ENCODE peak calls at places on chromosomes 2 and 18, in six cellular contexts. One of them, this sample, is unnamed. For H3K27me3, the result is how much of the 10 kb centered on the place peaks cover.

GRCh38 chr2:10305715-10306114 is 3.0 kb downstream of the HPCAL1 start:
- DNase-seq in PC-3: peak
- DNase-seq in PC-9: peak
- DNase-seq in SK-N-SH: no peak
- DNase-seq in hepatocyte: peak
- DNase-seq in mesendoderm: peak
- DNase-seq in this sample: no peak

GRCh38 chr2:208983476-208983875 is 440.4 kb upstream of the MAP2 start:
- DNase-seq in PC-3: no peak
- DNase-seq in PC-9: peak
- DNase-seq in SK-N-SH: no peak
- DNase-seq in hepatocyte: no peak
- DNase-seq in mesendoderm: peak
- DNase-seq in this sample: no peak

GRCh38 chr2:45909677-45910191 is 258.3 kb downstream of the PRKCE start:
- DNase-seq in PC-3: peak
- DNase-seq in PC-9: peak
- DNase-seq in SK-N-SH: no peak
- DNase-seq in hepatocyte: peak
- DNase-seq in mesendoderm: no peak
- DNase-seq in this sample: peak

GRCh38 chr2:239181074-239181581 is 219.7 kb downstream of the HDAC4 start:
- DNase-seq in PC-3: no peak
- DNase-seq in PC-9: no peak
- DNase-seq in SK-N-SH: no peak
- DNase-seq in hepatocyte: no peak
- DNase-seq in mesendoderm: no peak
- DNase-seq in this sample: no peak

GRCh38 chr2:218168635-218169462 is 2.1 kb upstream of the CXCR1 start:
- DNase-seq in PC-3: peak
- DNase-seq in PC-9: no peak
- DNase-seq in SK-N-SH: peak
- DNase-seq in hepatocyte: peak
- DNase-seq in mesendoderm: peak
- DNase-seq in this sample: peak

GRCh38 chr2:221088506-221088905 is 483.6 kb downstream of the EPHA4 start:
- DNase-seq in PC-3: no peak
- DNase-seq in PC-9: no peak
- DNase-seq in SK-N-SH: no peak
- DNase-seq in hepatocyte: no peak
- DNase-seq in mesendoderm: no peak
- DNase-seq in this sample: no peak

GRCh38 chr2:151381266-151381665 is 23.9 kb downstream of the TNFAIP6 start:
- DNase-seq in PC-3: no peak
- DNase-seq in PC-9: no peak
- DNase-seq in SK-N-SH: no peak
- DNase-seq in hepatocyte: no peak
- DNase-seq in mesendoderm: peak
- DNase-seq in this sample: no peak

GRCh38 chr2:16665746-16666452 is at the start of gene CYRIA:
- DNase-seq in PC-3: no peak
- DNase-seq in PC-9: peak
- DNase-seq in SK-N-SH: peak
- DNase-seq in hepatocyte: peak
- DNase-seq in mesendoderm: peak
- DNase-seq in this sample: peak

GRCh38 chr2:74548285-74548918 is 5.3 kb downstream of the LOXL3 start:
- DNase-seq in PC-3: no peak
- DNase-seq in PC-9: no peak
- DNase-seq in SK-N-SH: peak
- DNase-seq in hepatocyte: no peak
- DNase-seq in mesendoderm: no peak
- DNase-seq in this sample: no peak

GRCh38 chr18:57427429-57428181 is 7.6 kb upstream of the ONECUT2 start:
- DNase-seq in PC-3: no peak
- DNase-seq in PC-9: no peak
- DNase-seq in SK-N-SH: no peak
- DNase-seq in hepatocyte: peak
- DNase-seq in mesendoderm: peak
- DNase-seq in this sample: peak

GRCh38 chr18:57425096-57425495 is 10.1 kb upstream of the ONECUT2 start:
- DNase-seq in PC-3: no peak
- DNase-seq in PC-9: no peak
- DNase-seq in SK-N-SH: no peak
- DNase-seq in hepatocyte: no peak
- DNase-seq in mesendoderm: no peak
- DNase-seq in this sample: no peak

GRCh38 chr18:57423821-57424220 is 11.4 kb upstream of the ONECUT2 start:
- DNase-seq in PC-3: no peak
- DNase-seq in PC-9: no peak
- DNase-seq in SK-N-SH: no peak
- DNase-seq in hepatocyte: no peak
- DNase-seq in mesendoderm: no peak
- DNase-seq in this sample: no peak

GRCh38 chr18:57428221-57429150 is 6.7 kb upstream of the ONECUT2 start:
- DNase-seq in PC-3: no peak
- DNase-seq in PC-9: no peak
- DNase-seq in SK-N-SH: no peak
- DNase-seq in hepatocyte: no peak
- DNase-seq in mesendoderm: peak
- DNase-seq in this sample: no peak

DNA sequence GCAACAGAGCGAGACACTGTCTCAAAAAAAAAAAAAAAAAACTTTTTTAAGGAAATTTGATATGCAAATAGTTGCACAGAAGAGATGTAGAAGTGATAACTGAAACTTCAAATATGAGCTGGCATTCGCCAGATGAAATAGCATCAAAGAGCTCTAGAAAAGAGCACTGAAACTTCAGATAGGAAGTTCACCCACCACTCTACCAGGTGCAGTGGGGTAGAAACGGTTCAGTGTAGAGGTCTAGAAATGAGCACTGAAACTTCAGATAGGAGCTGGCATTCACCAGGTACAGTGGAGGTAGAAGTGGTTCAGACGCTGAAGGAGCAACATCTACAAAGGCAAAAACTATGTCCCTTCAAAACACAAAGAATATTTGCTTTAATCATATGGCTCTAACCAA is 9.0 kb upstream of the ONECUT2 start:
- DNase-seq in PC-3: no peak
- DNase-seq in PC-9: no peak
- DNase-seq in SK-N-SH: no peak
- DNase-seq in hepatocyte: no peak
- DNase-seq in mesendoderm: no peak
- DNase-seq in this sample: no peak
- H3K27me3 ChIP-seq in PC-3: half or more
- H3K27me3 ChIP-seq in PC-9: under half
- H3K27me3 ChIP-seq in SK-N-SH: under half
- H3K27me3 ChIP-seq in hepatocyte: half or more
- H3K27me3 ChIP-seq in mesendoderm: under half
- H3K27me3 ChIP-seq in this sample: under half

GRCh38 chr2:20985061-20985460 is 58.8 kb downstream of the APOB start:
- DNase-seq in PC-3: no peak
- DNase-seq in PC-9: no peak
- DNase-seq in SK-N-SH: no peak
- DNase-seq in hepatocyte: no peak
- DNase-seq in mesendoderm: peak
- DNase-seq in this sample: no peak
- H3K27me3 ChIP-seq in PC-3: under half
- H3K27me3 ChIP-seq in PC-9: half or more
- H3K27me3 ChIP-seq in SK-N-SH: under half
- H3K27me3 ChIP-seq in hepatocyte: under half
- H3K27me3 ChIP-seq in mesendoderm: under half
- H3K27me3 ChIP-seq in this sample: under half

GRCh38 chr2:236167297-236168109 is 683 bp downstream of the GBX2 start:
- DNase-seq in PC-3: peak
- DNase-seq in PC-9: peak
- DNase-seq in SK-N-SH: peak
- DNase-seq in hepatocyte: peak
- DNase-seq in mesendoderm: peak
- DNase-seq in this sample: no peak
- H3K27me3 ChIP-seq in PC-3: under half
- H3K27me3 ChIP-seq in PC-9: under half
- H3K27me3 ChIP-seq in SK-N-SH: half or more
- H3K27me3 ChIP-seq in hepatocyte: half or more
- H3K27me3 ChIP-seq in mesendoderm: half or more
- H3K27me3 ChIP-seq in this sample: half or more

DNA sequence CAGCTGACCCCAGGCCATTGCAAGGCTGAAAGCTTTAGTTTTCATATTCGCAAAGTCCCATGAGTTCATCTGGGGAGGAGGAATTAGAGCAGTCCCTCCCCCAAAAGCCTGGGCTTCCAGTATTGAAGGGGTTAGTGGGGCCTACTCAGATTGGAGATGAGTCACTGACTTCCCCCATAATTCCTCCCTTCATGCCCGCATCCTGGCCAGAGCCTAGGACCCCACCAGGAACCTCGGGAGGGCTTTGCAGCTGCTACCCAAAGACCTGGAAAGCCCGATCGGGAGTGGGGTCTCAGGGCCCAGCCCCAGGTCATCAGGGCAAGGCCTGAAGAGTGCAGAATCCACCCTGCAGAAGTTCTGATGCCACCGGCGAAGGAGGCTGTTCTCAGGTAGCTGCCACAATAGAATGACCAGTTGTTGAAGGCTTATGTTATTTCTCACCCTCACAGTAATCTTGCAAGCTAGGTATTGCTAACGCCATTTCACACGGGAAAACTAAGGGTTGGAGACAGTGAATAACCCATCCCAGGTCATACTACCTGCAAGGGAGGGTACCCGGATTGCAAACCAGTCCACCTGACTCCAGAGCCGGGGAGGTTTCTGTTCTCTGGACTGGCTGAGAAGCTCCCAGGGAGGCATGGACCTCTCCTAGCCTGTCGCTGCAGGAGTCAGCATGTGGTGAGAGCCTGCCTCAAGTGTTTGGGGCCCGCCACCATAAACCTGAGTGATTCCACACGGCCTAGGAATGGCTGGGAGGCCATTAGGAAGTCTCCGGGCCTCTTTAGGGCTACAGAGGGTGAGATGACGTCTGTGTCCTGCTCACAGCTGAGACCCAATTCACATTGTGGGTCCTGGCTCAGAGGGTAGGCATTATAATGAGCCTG is 5.8 kb upstream of the ARID5A start:
- DNase-seq in PC-3: no peak
- DNase-seq in PC-9: no peak
- DNase-seq in SK-N-SH: no peak
- DNase-seq in hepatocyte: no peak
- DNase-seq in mesendoderm: no peak
- DNase-seq in this sample: no peak
- H3K27me3 ChIP-seq in PC-3: under half
- H3K27me3 ChIP-seq in PC-9: under half
- H3K27me3 ChIP-seq in SK-N-SH: under half
- H3K27me3 ChIP-seq in hepatocyte: under half
- H3K27me3 ChIP-seq in mesendoderm: under half
- H3K27me3 ChIP-seq in this sample: under half

DNA sequence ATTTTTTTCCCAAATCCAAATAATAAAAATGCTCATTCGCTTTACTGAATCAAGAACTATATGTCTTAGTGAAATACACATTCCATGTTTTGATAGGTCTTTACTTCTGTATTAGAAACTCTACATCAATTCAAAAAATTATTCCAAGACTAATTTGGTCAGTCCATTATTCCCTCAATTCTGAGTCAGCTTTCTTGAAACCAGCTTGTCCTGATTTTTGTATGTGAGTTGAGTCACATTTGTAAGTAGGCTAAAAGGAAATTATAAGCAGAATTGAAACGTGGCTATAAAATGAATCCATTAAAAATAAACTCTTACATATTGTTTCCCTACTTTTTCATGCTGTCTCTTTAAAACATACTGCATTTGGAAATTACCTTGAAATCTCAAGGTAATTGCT is 113.0 kb downstream of the DNER start:
- DNase-seq in PC-3: peak
- DNase-seq in PC-9: peak
- DNase-seq in SK-N-SH: no peak
- DNase-seq in hepatocyte: no peak
- DNase-seq in mesendoderm: no peak
- DNase-seq in this sample: no peak
- H3K27me3 ChIP-seq in PC-3: under half
- H3K27me3 ChIP-seq in PC-9: under half
- H3K27me3 ChIP-seq in SK-N-SH: under half
- H3K27me3 ChIP-seq in hepatocyte: under half
- H3K27me3 ChIP-seq in mesendoderm: under half
- H3K27me3 ChIP-seq in this sample: under half

GRCh38 chr2:1929001-1929400 is 184.7 kb upstream of the PXDN start:
- DNase-seq in PC-3: no peak
- DNase-seq in PC-9: no peak
- DNase-seq in SK-N-SH: no peak
- DNase-seq in hepatocyte: no peak
- DNase-seq in mesendoderm: no peak
- DNase-seq in this sample: no peak
- H3K27me3 ChIP-seq in PC-3: half or more
- H3K27me3 ChIP-seq in PC-9: half or more
- H3K27me3 ChIP-seq in SK-N-SH: under half
- H3K27me3 ChIP-seq in hepatocyte: under half
- H3K27me3 ChIP-seq in mesendoderm: under half
- H3K27me3 ChIP-seq in this sample: under half

GRCh38 chr2:26850565-26850964 is 2.6 kb downstream of the DPYSL5 start:
- DNase-seq in PC-3: no peak
- DNase-seq in PC-9: no peak
- DNase-seq in SK-N-SH: no peak
- DNase-seq in hepatocyte: no peak
- DNase-seq in mesendoderm: no peak
- DNase-seq in this sample: no peak
- H3K27me3 ChIP-seq in PC-3: half or more
- H3K27me3 ChIP-seq in PC-9: under half
- H3K27me3 ChIP-seq in SK-N-SH: half or more
- H3K27me3 ChIP-seq in hepatocyte: half or more
- H3K27me3 ChIP-seq in mesendoderm: under half
- H3K27me3 ChIP-seq in this sample: under half

GRCh38 chr2:121047383-121047782 is 237.6 kb downstream of the TFCP2L1 start:
- DNase-seq in PC-3: no peak
- DNase-seq in PC-9: no peak
- DNase-seq in SK-N-SH: no peak
- DNase-seq in hepatocyte: no peak
- DNase-seq in mesendoderm: no peak
- DNase-seq in this sample: no peak
- H3K27me3 ChIP-seq in PC-3: under half
- H3K27me3 ChIP-seq in PC-9: under half
- H3K27me3 ChIP-seq in SK-N-SH: under half
- H3K27me3 ChIP-seq in hepatocyte: under half
- H3K27me3 ChIP-seq in mesendoderm: under half
- H3K27me3 ChIP-seq in this sample: under half

DNA sequence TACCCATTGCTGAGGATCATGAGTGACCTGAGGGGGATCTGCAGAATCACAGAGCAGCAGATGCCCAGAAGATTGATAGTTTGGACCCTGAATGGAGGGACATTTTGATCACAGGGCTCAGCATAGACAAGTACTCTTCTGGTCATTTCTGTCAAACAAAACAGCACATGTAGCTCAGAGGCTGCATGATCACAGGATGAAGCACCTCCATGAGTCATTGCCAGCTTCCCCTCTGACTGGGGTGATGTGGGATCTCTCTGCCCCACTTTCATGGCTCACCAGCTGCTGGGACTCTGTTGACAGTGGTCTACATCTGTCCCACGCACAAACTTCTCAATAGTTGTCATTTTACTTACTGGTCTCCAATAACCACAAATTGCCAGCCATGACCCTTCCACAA is 264.1 kb downstream of the RPIA start:
- DNase-seq in PC-3: no peak
- DNase-seq in PC-9: no peak
- DNase-seq in SK-N-SH: no peak
- DNase-seq in hepatocyte: no peak
- DNase-seq in mesendoderm: no peak
- DNase-seq in this sample: no peak
- H3K27me3 ChIP-seq in PC-3: half or more
- H3K27me3 ChIP-seq in PC-9: under half
- H3K27me3 ChIP-seq in SK-N-SH: under half
- H3K27me3 ChIP-seq in hepatocyte: under half
- H3K27me3 ChIP-seq in mesendoderm: under half
- H3K27me3 ChIP-seq in this sample: under half

This sample was measured in pancreas.